ENCODE peak calls at places on chromosomes 11 and 22, in seven cellular contexts. One of them, this sample, is unnamed.

GRCh38 chr11:15232496-15232895 is 117.8 kb downstream of the INSC start:
- DNase-seq in coronary artery: no peak
- DNase-seq in putamen: no peak
- DNase-seq in AG04450: no peak
- DNase-seq in skeletal muscle cell: no peak
- DNase-seq in aorta: no peak
- DNase-seq in OCI-LY7: no peak
- DNase-seq in this sample: no peak

GRCh38 chr11:121800240-121800639 is 315.8 kb downstream of the BLID start:
- DNase-seq in coronary artery: no peak
- DNase-seq in putamen: no peak
- DNase-seq in AG04450: no peak
- DNase-seq in skeletal muscle cell: no peak
- DNase-seq in aorta: no peak
- DNase-seq in OCI-LY7: no peak
- DNase-seq in this sample: no peak

GRCh38 chr11:19433791-19434190 is 193.0 kb upstream of the E2F8 start:
- DNase-seq in coronary artery: no peak
- DNase-seq in putamen: no peak
- DNase-seq in AG04450: no peak
- DNase-seq in skeletal muscle cell: no peak
- DNase-seq in aorta: no peak
- DNase-seq in OCI-LY7: peak
- DNase-seq in this sample: no peak

GRCh38 chr22:30000566-30000965 is 79.7 kb upstream of the HORMAD2 start:
- DNase-seq in coronary artery: no peak
- DNase-seq in putamen: no peak
- DNase-seq in AG04450: no peak
- DNase-seq in skeletal muscle cell: no peak
- DNase-seq in aorta: no peak
- DNase-seq in OCI-LY7: no peak
- DNase-seq in this sample: no peak

GRCh38 chr11:1226981-1227550 is 4.2 kb downstream of the MUC5B start:
- DNase-seq in coronary artery: no peak
- DNase-seq in putamen: no peak
- DNase-seq in AG04450: no peak
- DNase-seq in skeletal muscle cell: no peak
- DNase-seq in aorta: peak
- DNase-seq in OCI-LY7: no peak
- DNase-seq in this sample: no peak

GRCh38 chr11:73995247-73995646 is 12.6 kb upstream of the UCP2 start:
- DNase-seq in coronary artery: no peak
- DNase-seq in putamen: no peak
- DNase-seq in AG04450: no peak
- DNase-seq in skeletal muscle cell: no peak
- DNase-seq in aorta: no peak
- DNase-seq in OCI-LY7: peak
- DNase-seq in this sample: no peak

GRCh38 chr11:2667940-2668339 is 31.9 kb downstream of the KCNQ1OT1 start:
- DNase-seq in coronary artery: no peak
- DNase-seq in putamen: no peak
- DNase-seq in AG04450: no peak
- DNase-seq in skeletal muscle cell: no peak
- DNase-seq in aorta: no peak
- DNase-seq in OCI-LY7: no peak
- DNase-seq in this sample: no peak

GRCh38 chr11:73218106-73218829 is at the start of gene P2RY2:
- DNase-seq in coronary artery: peak
- DNase-seq in putamen: no peak
- DNase-seq in AG04450: no peak
- DNase-seq in skeletal muscle cell: no peak
- DNase-seq in aorta: peak
- DNase-seq in OCI-LY7: no peak
- DNase-seq in this sample: peak

GRCh38 chr11:100823360-100823759 is 136.3 kb downstream of the ARHGAP42 start:
- DNase-seq in coronary artery: no peak
- DNase-seq in putamen: no peak
- DNase-seq in AG04450: no peak
- DNase-seq in skeletal muscle cell: peak
- DNase-seq in aorta: no peak
- DNase-seq in OCI-LY7: no peak
- DNase-seq in this sample: no peak

GRCh38 chr22:36493690-36494110 is 12.3 kb upstream of the TXN2 start:
- DNase-seq in coronary artery: no peak
- DNase-seq in putamen: peak
- DNase-seq in AG04450: no peak
- DNase-seq in skeletal muscle cell: no peak
- DNase-seq in aorta: peak
- DNase-seq in OCI-LY7: peak
- DNase-seq in this sample: peak

GRCh38 chr11:2380807-2381350 is 3.8 kb downstream of the CD81 start:
- DNase-seq in coronary artery: peak
- DNase-seq in putamen: peak
- DNase-seq in AG04450: no peak
- DNase-seq in skeletal muscle cell: no peak
- DNase-seq in aorta: peak
- DNase-seq in OCI-LY7: no peak
- DNase-seq in this sample: peak